ENCODE peak calls at places on chromosomes 1 and 21, in six cellular contexts. T is mesendoderm, U is tibial artery, X is stomach, C is AG08396, A is HEK293T. K is an unnamed sample.

GRCh38 chr1:76635784-76636183 is 231.5 kb upstream of the ST6GALNAC5 start:
- DNase-seq in T (no peak), U (no peak), X (no peak), C (no peak), A (no peak), K (no peak)

GRCh38 chr1:92839442-92839841 is 7.6 kb downstream of the RPL5 start:
- DNase-seq in T (no peak), U (no peak), X (no peak), C (no peak), A (no peak), K (no peak)

GRCh38 chr1:3858231-3858981 is 1.1 kb downstream of the DFFB start:
- DNase-seq in T (peak; percentile 34), U (no peak), X (peak; percentile 28), C (peak; percentile 32), A (peak; percentile 21), K (no peak)

GRCh38 chr1:59062743-59063142 is 234.2 kb upstream of the FGGY start:
- DNase-seq in T (peak; percentile 70), U (no peak), X (peak; percentile 44), C (peak; percentile 36), A (no peak), K (peak; percentile 33)

GRCh38 chr1:72282271-72282656 is at the start of gene NEGR1:
- DNase-seq in T (peak; percentile 64), U (peak; percentile 84), X (no peak), C (peak; percentile 48), A (peak; percentile 51), K (peak; percentile 9)

GRCh38 chr1:161044908-161045748 is 649 bp downstream of the USF1 start:
- DNase-seq in T (peak; percentile 83), U (peak; percentile 83), X (peak; percentile 64), C (peak; percentile 85), A (peak; percentile 74), K (no peak)

GRCh38 chr1:26996024-26996423 is 2.5 kb downstream of the TRNP1 start:
- DNase-seq in T (peak; percentile 41), U (no peak), X (no peak), C (peak; percentile 67), A (no peak), K (no peak)

GRCh38 chr1:3524571-3525203 is 70.2 kb downstream of the ARHGEF16 start:
- DNase-seq in T (no peak), U (no peak), X (no peak), C (no peak), A (no peak), K (no peak)

GRCh38 chr1:160577661-160578060 is 1.6 kb downstream of the CD84 start:
- DNase-seq in T (no peak), U (no peak), X (no peak), C (no peak), A (no peak), K (no peak)

GRCh38 chr1:37995773-37996379 is 6.1 kb upstream of the SF3A3 start:
- DNase-seq in T (peak; percentile 94), U (peak; percentile 91), X (peak; percentile 51), C (peak; percentile 80), A (no peak), K (no peak)

GRCh38 chr1:98637316-98637715 is 24.2 kb upstream of the SNX7 start:
- DNase-seq in T (no peak), U (no peak), X (no peak), C (no peak), A (no peak), K (no peak)

GRCh38 chr1:205983925-205984725 is 19.1 kb downstream of the RAB7B start:
- DNase-seq in T (peak; percentile 81), U (peak; percentile 70), X (peak; percentile 68), C (peak; percentile 78), A (peak; percentile 77), K (no peak)

GRCh38 chr1:18302788-18303413 is 177.8 kb upstream of the KLHDC7A start:
- DNase-seq in T (peak; percentile 32), U (no peak), X (no peak), C (no peak), A (peak; percentile 46), K (no peak)

GRCh38 chr1:24622218-24622617 is 20.9 kb upstream of the SRRM1 start:
- DNase-seq in T (no peak), U (no peak), X (no peak), C (no peak), A (no peak), K (no peak)

GRCh38 chr1:167473761-167474160 is 44.6 kb downstream of the CD247 start:
- DNase-seq in T (no peak), U (no peak), X (no peak), C (no peak), A (no peak), K (no peak)

GRCh38 chr21:41185802-41186201 is 17.8 kb downstream of the BACE2 start:
- DNase-seq in T (no peak), U (no peak), X (no peak), C (no peak), A (no peak), K (no peak)

GRCh38 chr1:58782308-58783089 is 1.3 kb downstream of the JUN start:
- DNase-seq in T (peak; percentile 43), U (peak; percentile 83), X (peak; percentile 66), C (peak; percentile 22), A (peak; percentile 44), K (no peak)

GRCh38 chr1:107162745-107163144 is 21.9 kb downstream of the NTNG1 start:
- DNase-seq in T (no peak), U (no peak), X (no peak), C (no peak), A (no peak), K (no peak)

GRCh38 chr1:50783286-50783685 is 176.8 kb downstream of the FAF1 start:
- DNase-seq in T (no peak), U (no peak), X (no peak), C (no peak), A (no peak), K (no peak)

GRCh38 chr1:30423570-30423969 is 299.8 kb downstream of the MATN1 start:
- DNase-seq in T (no peak), U (peak; percentile 27), X (no peak), C (no peak), A (no peak), K (no peak)

GRCh38 chr1:205129447-205130029 is 7.8 kb upstream of the RBBP5 start:
- DNase-seq in T (no peak), U (no peak), X (no peak), C (no peak), A (no peak), K (no peak)

GRCh38 chr1:11796036-11796828 is 9.5 kb downstream of the MTHFR start:
- DNase-seq in T (no peak), U (peak; percentile 63), X (no peak), C (no peak), A (no peak), K (no peak)

GRCh38 chr21:33212159-33212851 is 17.4 kb upstream of the IFNAR2 start:
- DNase-seq in T (peak; percentile 51), U (no peak), X (no peak), C (no peak), A (no peak), K (no peak)

GRCh38 chr1:103256490-103256889 is 148.2 kb upstream of the COL11A1 start:
- DNase-seq in T (no peak), U (no peak), X (no peak), C (no peak), A (no peak), K (no peak)

GRCh38 chr1:2786329-2787162 is 14.9 kb downstream of the TTC34 start:
- DNase-seq in T (peak; percentile 48), U (peak; percentile 71), X (peak; percentile 57), C (no peak), A (peak; percentile 67), K (no peak)

GRCh38 chr1:179083031-179083345 is 1.1 kb downstream of the TOR3A start:
- DNase-seq in T (peak; percentile 73), U (no peak), X (no peak), C (no peak), A (no peak), K (no peak)

GRCh38 chr1:50110656-50111055 is 1.9 kb downstream of the ELAVL4 start:
- DNase-seq in T (peak; percentile 49), U (no peak), X (no peak), C (no peak), A (no peak), K (no peak)

GRCh38 chr1:27353166-27353565 is 11.3 kb downstream of the SYTL1 start:
- DNase-seq in T (no peak), U (no peak), X (no peak), C (no peak), A (no peak), K (no peak)